ENCODE peak calls at places on chromosome 5, in eight cellular contexts. Y, T, M, C, S, W, G and H are unnamed samples.

GRCh38 chr5:646396-647201 is 34.5 kb downstream of the CEP72 start:
- DNase-seq in C (no peak), T (no peak), W (peak), Y (no peak), M (no peak), S (no peak), G (no peak), H (no peak)

GRCh38 chr5:173327948-173328895 is at the start of gene STC2:
- DNase-seq in C (no peak), T (peak), S (peak), M (peak), W (peak), G (no peak), Y (peak), H (peak)

GRCh38 chr5:82183828-82184227 is 94.3 kb downstream of the RPS23 start:
- DNase-seq in W (no peak), M (no peak), S (no peak), C (no peak), Y (peak), G (no peak), T (no peak), H (no peak)

GRCh38 chr5:17156463-17156862 is 61.0 kb upstream of the BASP1 start:
- DNase-seq in Y (peak), M (no peak), S (no peak), C (no peak), T (no peak), W (no peak), G (no peak), H (no peak)

GRCh38 chr5:93954421-93955069 is 213.1 kb upstream of the POU5F2 start:
- DNase-seq in Y (no peak), M (no peak), T (peak), S (no peak), W (no peak), G (no peak), C (no peak), H (no peak)

GRCh38 chr5:150616024-150616470 is 24.4 kb upstream of the SYNPO start:
- DNase-seq in W (peak), T (no peak), S (peak), G (no peak), C (no peak), M (no peak), Y (no peak), H (peak)

GRCh38 chr5:154298060-154298459 is 107.5 kb downstream of the GALNT10 start:
- DNase-seq in Y (no peak), M (no peak), W (no peak), C (no peak), T (no peak), G (no peak), S (no peak), H (no peak)

GRCh38 chr5:56406221-56406620 is 173.1 kb upstream of the ANKRD55 start:
- DNase-seq in C (no peak), M (no peak), S (no peak), Y (no peak), T (no peak), W (no peak), G (no peak), H (no peak)

GRCh38 chr5:91381774-91382492 is 1.2 kb downstream of the ARRDC3 start:
- DNase-seq in C (peak), S (peak), T (peak), M (peak), Y (peak), W (peak), G (peak), H (peak)

GRCh38 chr5:28165116-28165515 is 1126.7 kb upstream of the CDH9 start:
- DNase-seq in W (no peak), Y (peak), G (no peak), C (no peak), T (no peak), M (no peak), S (no peak), H (no peak)

GRCh38 chr5:149240354-149240998 is 31.2 kb upstream of the AFAP1L1 start:
- DNase-seq in T (no peak), C (no peak), Y (no peak), W (no peak), G (peak), S (no peak), M (no peak), H (no peak)

GRCh38 chr5:91311697-91312501 is 71.2 kb downstream of the ARRDC3 start:
- DNase-seq in T (peak), G (peak), M (no peak), C (peak), S (no peak), Y (peak), W (peak), H (no peak)

GRCh38 chr5:12659675-12660074 is 755.4 kb upstream of the CTNND2 start:
- DNase-seq in M (no peak), Y (no peak), G (no peak), T (no peak), C (no peak), S (no peak), W (no peak), H (no peak)

GRCh38 chr5:73596705-73597328 is 29.2 kb upstream of the ARHGEF28 start:
- DNase-seq in Y (peak), G (no peak), T (peak), S (peak), W (no peak), M (peak), C (no peak), H (peak)

GRCh38 chr5:175254155-175254554 is 189.8 kb downstream of the DRD1 start:
- DNase-seq in G (no peak), Y (peak), S (no peak), T (no peak), M (no peak), C (peak), W (no peak), H (no peak)

GRCh38 chr5:1406681-1407640 is 38.3 kb downstream of the SLC6A3 start:
- DNase-seq in S (peak), W (no peak), G (no peak), T (no peak), C (no peak), Y (no peak), M (no peak), H (no peak)

GRCh38 chr5:75460947-75461346 is 50.5 kb downstream of the CERT1 start:
- DNase-seq in S (peak), C (no peak), G (no peak), T (no peak), Y (no peak), W (no peak), M (no peak), H (peak)

GRCh38 chr5:172420215-172420934 is 34.0 kb downstream of the SH3PXD2B start:
- DNase-seq in M (no peak), Y (peak), G (no peak), S (peak), C (peak), T (peak), W (peak), H (peak)

GRCh38 chr5:61357745-61358144 is 25.7 kb downstream of the ZSWIM6 start:
- DNase-seq in Y (peak), W (no peak), T (peak), M (no peak), G (no peak), S (peak), C (no peak), H (no peak)

GRCh38 chr5:38598994-38599611 is 42.7 kb upstream of the LIFR start:
- DNase-seq in S (no peak), W (no peak), M (no peak), T (no peak), G (no peak), C (no peak), Y (peak), H (no peak)

GRCh38 chr5:37090781-37091180 is 158.4 kb downstream of the CPLANE1 start:
- DNase-seq in S (no peak), T (no peak), Y (peak), W (no peak), C (no peak), M (no peak), G (no peak), H (no peak)

GRCh38 chr5:78320461-78320860 is 26.0 kb upstream of the AP3B1 start:
- DNase-seq in C (no peak), S (no peak), Y (peak), T (peak), W (no peak), M (peak), G (no peak), H (peak)

GRCh38 chr5:78318337-78318736 is 23.8 kb upstream of the AP3B1 start:
- DNase-seq in S (no peak), T (no peak), G (no peak), C (no peak), M (no peak), W (no peak), Y (no peak), H (no peak)

GRCh38 chr5:78327761-78328510 is 32.5 kb upstream of the SCAMP1 start:
- DNase-seq in W (no peak), Y (no peak), M (no peak), C (no peak), G (no peak), T (no peak), S (no peak), H (peak)

GRCh38 chr5:78326930-78327329 is 32.4 kb upstream of the AP3B1 start:
- DNase-seq in M (no peak), W (no peak), Y (no peak), S (no peak), C (no peak), G (no peak), T (no peak), H (no peak)

DNA sequence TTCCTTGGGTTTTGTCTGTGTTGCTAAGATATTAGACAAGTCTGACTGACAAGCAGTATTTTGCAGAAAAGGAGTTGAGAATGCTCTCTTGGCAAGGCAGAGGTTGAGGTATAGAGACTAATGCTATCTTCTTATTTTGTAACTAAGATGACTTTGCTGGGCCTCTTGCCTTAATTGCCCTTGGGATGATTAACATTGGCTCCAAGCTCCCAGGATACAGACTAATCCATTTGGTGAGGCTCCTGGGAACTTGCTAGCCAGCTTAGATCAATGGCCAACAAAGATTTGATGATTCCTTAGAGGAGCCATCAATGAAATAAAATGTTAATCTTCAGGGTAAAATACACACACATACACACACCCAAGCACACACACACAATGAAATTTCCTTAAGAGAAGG is 28.7 kb upstream of the AP3B1 start:
- DNase-seq in T (no peak), C (no peak), Y (no peak), W (no peak), G (no peak), S (peak), M (no peak), H (no peak)
- TF ChIP-seq CTCF in T (no peak), C (no peak), Y (no peak), W (no peak), G (no peak), S (no peak), M (no peak), H (no peak)

GRCh38 chr5:159777049-159777448 is 139.2 kb upstream of the ADRA1B start:
- DNase-seq in Y (no peak), S (no peak), W (no peak), G (no peak), M (no peak), C (peak), T (no peak), H (no peak)
- H3K4me3 ChIP-seq in Y (no peak), S (no peak), W (no peak), G (no peak), M (no peak), C (no peak), T (no peak), H (no peak)

GRCh38 chr5:84379749-84380148 is 4.9 kb downstream of the EDIL3 start:
- DNase-seq in C (no peak), G (no peak), W (no peak), T (no peak), S (no peak), Y (no peak), M (no peak), H (no peak)
- TF ChIP-seq CTCF in C (peak), G (no peak), W (no peak), T (peak), S (no peak), Y (no peak), M (peak), H (no peak)

GRCh38 chr5:131957721-131958483 is 12.4 kb upstream of the MEIKIN start:
- DNase-seq in C (no peak), G (no peak), Y (no peak), S (peak), T (peak), M (no peak), W (no peak), H (no peak)
- H3K4me3 ChIP-seq in C (no peak), G (no peak), Y (no peak), S (no peak), T (no peak), M (no peak), W (no peak), H (no peak)

GRCh38 chr5:15501057-15501791 is 1.2 kb downstream of the FBXL7 start:
- DNase-seq in W (peak), T (peak), S (peak), C (peak), M (peak), Y (peak), G (no peak), H (no peak)

GRCh38 chr5:15500326-15500958 is 462 bp downstream of the FBXL7 start:
- DNase-seq in W (peak), S (peak), Y (peak), C (peak), G (no peak), T (peak), M (peak), H (no peak)

GRCh38 chr5:15496886-15497285 is 3.1 kb upstream of the FBXL7 start:
- DNase-seq in M (no peak), S (no peak), T (no peak), W (no peak), Y (no peak), C (no peak), G (no peak), H (no peak)

GRCh38 chr5:15502208-15502607 is 2.2 kb downstream of the FBXL7 start:
- DNase-seq in W (no peak), C (no peak), S (peak), M (no peak), Y (peak), T (no peak), G (no peak), H (no peak)

GRCh38 chr5:15499528-15500325 is at the start of gene FBXL7:
- DNase-seq in S (peak), Y (peak), C (peak), G (no peak), W (peak), M (peak), T (peak), H (peak)
- TF ChIP-seq CTCF in S (peak), Y (no peak), C (no peak), G (no peak), W (no peak), M (no peak), T (peak), H (peak)

DNA sequence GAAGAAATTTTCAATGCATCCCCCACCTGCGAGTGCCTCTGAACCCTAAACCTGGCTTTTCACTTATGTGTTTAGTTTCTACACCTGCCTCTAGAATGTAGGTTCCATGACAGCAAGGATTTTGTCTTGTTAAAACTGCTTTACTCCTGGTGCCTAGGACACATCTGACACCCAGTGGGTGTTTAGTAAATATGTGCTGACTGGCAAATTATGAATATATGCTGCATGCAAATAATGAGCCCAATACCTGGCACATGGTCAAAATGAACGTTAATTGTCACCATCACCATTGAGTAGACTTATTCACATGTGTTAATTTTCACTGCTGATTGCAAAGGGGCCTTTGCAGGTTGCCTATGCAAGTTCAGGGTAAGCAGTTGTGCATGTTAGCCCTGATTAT is 249.9 kb upstream of the WWC1 start:
- DNase-seq in W (no peak), G (no peak), Y (no peak), S (no peak), T (no peak), C (no peak), M (no peak), H (no peak)
- H3K4me3 ChIP-seq in W (no peak), G (no peak), Y (no peak), S (no peak), T (no peak), C (no peak), M (no peak), H (no peak)

DNA sequence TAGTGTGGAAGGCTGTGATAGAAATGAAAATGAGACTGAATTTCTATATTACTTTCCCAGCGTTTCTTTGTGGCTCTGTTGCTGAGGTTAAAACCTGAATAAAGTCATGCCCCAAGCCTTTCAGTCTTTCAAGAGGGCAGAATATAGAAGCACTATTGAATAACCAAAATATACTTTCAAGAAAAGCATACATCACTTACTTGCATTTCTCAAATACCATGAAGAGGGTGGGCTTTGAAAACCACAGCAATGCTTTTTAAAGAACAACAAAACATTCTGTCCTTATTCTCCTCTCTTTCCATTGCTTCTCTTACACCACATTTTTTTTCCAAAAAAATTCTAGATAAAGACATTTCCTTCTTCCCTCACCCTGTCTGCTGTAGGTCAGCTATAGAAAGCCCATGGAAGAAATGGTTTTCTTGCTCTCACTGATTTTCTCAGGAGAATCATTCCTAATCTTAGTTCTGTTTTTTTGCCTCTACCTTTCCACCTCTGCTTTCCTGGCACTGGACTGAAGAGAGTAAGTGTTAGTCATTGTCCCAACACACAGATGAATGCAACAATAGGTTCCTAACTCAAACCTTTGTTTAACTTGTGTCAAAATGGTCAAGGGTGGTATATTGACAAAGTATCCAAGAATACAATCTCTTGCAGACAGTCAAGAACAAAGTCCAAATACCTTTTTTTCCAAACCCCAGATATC is 51.6 kb downstream of the NUDT12 start:
- DNase-seq in G (no peak), M (no peak), W (no peak), C (no peak), T (no peak), S (no peak), Y (no peak), H (no peak)
- TF ChIP-seq CTCF in G (no peak), M (no peak), W (no peak), C (no peak), T (no peak), S (no peak), Y (no peak), H (no peak)